ENCODE peak calls at places on chromosomes 16 and 17, in six cellular contexts. U, M, A, T, I and O are unnamed samples.

GRCh38 chr16:85839681-85840240 is 40.3 kb downstream of the COX4I1 start:
- DNase-seq in U (no peak), M (no peak), A (no peak), T (no peak), I (no peak), O (no peak)

GRCh38 chr17:40086150-40087044 is 14.0 kb downstream of the NR1D1 start:
- DNase-seq in U (peak), M (no peak), A (no peak), T (peak), I (peak), O (no peak)

GRCh38 chr16:53073053-53073452 is 18.3 kb downstream of the CHD9 start:
- DNase-seq in U (no peak), M (no peak), A (no peak), T (no peak), I (no peak), O (no peak)

GRCh38 chr16:58044266-58045019 is 18.9 kb downstream of the MMP15 start:
- DNase-seq in U (no peak), M (no peak), A (no peak), T (no peak), I (no peak), O (no peak)

GRCh38 chr16:67206129-67206837 is 7.4 kb downstream of the ELMO3 start:
- DNase-seq in U (no peak), M (no peak), A (no peak), T (no peak), I (no peak), O (no peak)

GRCh38 chr16:12087901-12088364 is 111.4 kb downstream of the SNX29 start:
- DNase-seq in U (no peak), M (no peak), A (no peak), T (no peak), I (peak), O (peak)

GRCh38 chr16:66541388-66542360 is 8.2 kb downstream of the TK2 start:
- DNase-seq in U (no peak), M (no peak), A (no peak), T (no peak), I (no peak), O (no peak)

GRCh38 chr17:7114875-7115614 is 423 bp upstream of the ASGR2 start:
- DNase-seq in U (peak), M (no peak), A (no peak), T (no peak), I (no peak), O (no peak)

GRCh38 chr17:48818361-48818841 is 1.4 kb upstream of the TTLL6 start:
- DNase-seq in U (no peak), M (no peak), A (no peak), T (no peak), I (no peak), O (no peak)

GRCh38 chr17:77068915-77069314 is 71.9 kb upstream of the SEC14L1 start:
- DNase-seq in U (no peak), M (no peak), A (no peak), T (no peak), I (no peak), O (no peak)

GRCh38 chr16:84237994-84238750 is 1.6 kb downstream of the KCNG4 start:
- DNase-seq in U (no peak), M (no peak), A (no peak), T (no peak), I (no peak), O (no peak)